ENCODE peak calls at places on chromosomes 4 and X, in nine cellular contexts. R is Calu3; K is keratinocyte; X is H1; P is neural progenitor cell; D is coronary artery; O is CD4-positive, alpha-beta T cell; T is tibial artery; J is B cell. I is an unnamed sample.

GRCh38 chr4:142480244-142480643 is 365.9 kb downstream of the INPP4B start:
- DNase-seq in R (peak; percentile 41), K (no peak), X (no peak), P (no peak), D (no peak), O (no peak), T (no peak), J (no peak), I (no peak)

GRCh38 chr4:98293089-98293887 is 32.1 kb downstream of the RAP1GDS1 start:
- DNase-seq in R (no peak), K (no peak), X (no peak), P (no peak), D (no peak), O (no peak), T (no peak), J (no peak), I (no peak)

GRCh38 chr4:182475539-182475938 is 232.3 kb downstream of the TENM3 start:
- DNase-seq in R (no peak), K (no peak), X (no peak), P (no peak), D (no peak), O (no peak), T (no peak), J (no peak), I (no peak)

GRCh38 chr4:6198278-6198677 is 2.1 kb downstream of the JAKMIP1 start:
- DNase-seq in R (no peak), K (no peak), X (no peak), P (no peak), D (no peak), O (no peak), T (peak; percentile 35), J (no peak), I (peak; percentile 75)

GRCh38 chr4:98143001-98143899 is at the start of gene STPG2:
- DNase-seq in R (peak; percentile 92), K (peak; percentile 49), X (peak; percentile 93), P (peak; percentile 95), D (peak; percentile 93), O (peak; percentile 86), T (peak; percentile 97), J (peak; percentile 77), I (peak; percentile 94)

GRCh38 chr4:116478343-116478742 is 607.0 kb downstream of the TRAM1L1 start:
- DNase-seq in R (no peak), K (no peak), X (no peak), P (no peak), D (no peak), O (no peak), T (no peak), J (no peak), I (no peak)

GRCh38 chrX:150475466-150475865 is 93.0 kb upstream of the MTM1 start:
- DNase-seq in R (no peak), K (no peak), X (no peak), P (no peak), D (no peak), O (no peak), T (no peak), J (no peak), I (no peak)

GRCh38 chrX:42943051-42943450 is 165.1 kb upstream of the PPP1R2C start:
- DNase-seq in R (no peak), K (no peak), X (no peak), P (no peak), D (no peak), O (no peak), T (no peak), J (no peak), I (no peak)

GRCh38 chrX:49991718-49992117 is 69.3 kb downstream of the CLCN5 start:
- DNase-seq in R (no peak), K (no peak), X (no peak), P (no peak), D (no peak), O (no peak), T (no peak), J (no peak), I (no peak)

GRCh38 chr4:111631157-111631999 is 513.9 kb upstream of the FAM241A start:
- DNase-seq in R (no peak), K (no peak), X (no peak), P (peak; percentile 32), D (no peak), O (no peak), T (no peak), J (no peak), I (no peak)

GRCh38 chr4:93983133-93983532 is 154.6 kb downstream of the ATOH1 start:
- DNase-seq in R (no peak), K (no peak), X (no peak), P (no peak), D (no peak), O (no peak), T (no peak), J (no peak), I (no peak)

GRCh38 chr4:53602390-53602789 is 11.1 kb upstream of the LNX1 start:
- DNase-seq in R (no peak), K (no peak), X (no peak), P (no peak), D (no peak), O (no peak), T (no peak), J (no peak), I (no peak)

GRCh38 chr4:14064969-14065368 is 437.4 kb upstream of the BOD1L1 start:
- DNase-seq in R (no peak), K (no peak), X (no peak), P (peak; percentile 21), D (no peak), O (no peak), T (no peak), J (no peak), I (no peak)

GRCh38 chrX:1417921-1418875 is 26.3 kb upstream of the SLC25A6 start:
- DNase-seq in R (no peak), K (no peak), X (no peak), P (no peak), D (no peak), O (no peak), T (peak; percentile 61), J (no peak), I (no peak)

GRCh38 chr4:169009281-169010124 is 552 bp downstream of the CBR4 start:
- DNase-seq in R (peak; percentile 35), K (no peak), X (peak; percentile 72), P (peak; percentile 82), D (peak; percentile 81), O (peak; percentile 47), T (peak; percentile 79), J (no peak), I (no peak)

GRCh38 chr4:8285143-8285975 is 15.8 kb downstream of the HTRA3 start:
- DNase-seq in R (no peak), K (no peak), X (no peak), P (no peak), D (no peak), O (no peak), T (no peak), J (no peak), I (no peak)

GRCh38 chr4:95637047-95637600 is 88.4 kb upstream of the UNC5C start:
- DNase-seq in R (no peak), K (no peak), X (no peak), P (peak; percentile 55), D (no peak), O (no peak), T (no peak), J (no peak), I (no peak)

GRCh38 chr4:16579866-16580265 is 318.6 kb downstream of the LDB2 start:
- DNase-seq in R (no peak), K (no peak), X (no peak), P (no peak), D (no peak), O (no peak), T (no peak), J (no peak), I (no peak)

DNA sequence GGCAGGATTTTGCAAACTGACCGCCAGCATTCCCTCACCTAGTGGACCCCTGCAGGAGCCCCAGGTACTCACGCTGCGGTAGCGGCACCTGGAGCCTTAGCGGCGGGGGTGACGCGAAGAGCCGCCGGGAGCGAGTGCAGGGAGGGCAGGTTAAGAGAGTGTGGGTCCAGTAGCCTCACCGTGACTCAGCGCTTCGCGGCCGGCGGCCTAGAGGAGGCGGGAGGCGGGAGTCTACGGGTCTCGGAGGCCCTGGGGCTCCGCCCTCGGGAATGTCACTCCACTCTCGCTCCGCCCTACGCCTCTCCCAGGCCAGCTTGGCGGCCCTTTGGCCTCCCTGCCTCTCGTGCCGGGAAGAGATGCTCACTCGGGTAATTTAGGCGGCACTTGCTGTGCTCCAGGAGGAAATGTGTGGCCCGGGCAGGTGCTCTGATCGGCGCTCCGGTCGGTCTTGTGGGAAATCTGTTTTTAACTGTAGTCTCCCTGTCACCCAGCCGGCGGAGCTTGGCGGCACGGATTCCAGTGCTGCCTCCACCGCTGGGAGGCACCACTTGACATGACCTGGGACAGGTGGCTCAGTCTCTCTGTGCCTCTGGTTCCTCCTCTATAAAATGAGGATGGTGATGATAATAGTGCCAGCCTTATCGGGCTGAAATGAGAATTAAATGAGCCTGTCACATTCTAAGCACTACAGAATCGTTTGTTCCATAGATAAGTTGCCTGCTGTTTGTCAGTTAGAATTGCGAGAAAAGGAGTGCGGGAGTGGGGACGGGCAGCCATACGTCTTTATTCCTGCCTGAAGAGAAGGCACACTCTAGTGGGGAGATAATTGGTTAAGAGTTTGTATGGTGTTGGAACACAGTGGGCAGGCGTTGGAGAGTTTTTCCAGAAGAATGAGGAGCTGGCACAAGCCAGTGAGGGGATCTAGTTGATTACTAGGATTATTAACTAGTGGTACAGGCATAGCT is at the start of gene PIR:
- DNase-seq in R (peak; percentile 92), K (no peak), X (peak; percentile 81), P (peak; percentile 98), D (peak; percentile 91), O (peak; percentile 1), T (peak; percentile 92), J (no peak), I (peak; percentile 94)
- TF ChIP-seq CTCF in R (no peak), K (peak; percentile 79), X (peak; percentile 48), P (peak; percentile 64), D (no peak), O (no peak), T (no peak), J (no peak), I (peak; percentile 57)

GRCh38 chrX:84909151-84909550 is 94.5 kb upstream of the APOOL start:
- DNase-seq in R (no peak), K (no peak), X (no peak), P (no peak), D (no peak), O (no peak), T (no peak), J (no peak), I (no peak)

GRCh38 chrX:84907324-84907946 is 96.2 kb upstream of the APOOL start:
- DNase-seq in R (no peak), K (no peak), X (no peak), P (peak; percentile 10), D (no peak), O (no peak), T (no peak), J (no peak), I (no peak)
- TF ChIP-seq CTCF in R (no peak), K (no peak), X (no peak), P (peak; percentile 49), D (no peak), O (no peak), T (peak; percentile 47), J (no peak), I (peak; percentile 39)

GRCh38 chrX:17550011-17550410 is 175.0 kb downstream of the NHS start:
- DNase-seq in R (no peak), K (no peak), X (no peak), P (no peak), D (no peak), O (no peak), T (no peak), J (no peak), I (no peak)
- TF ChIP-seq CTCF in R (no peak), K (peak; percentile 29), X (no peak), P (no peak), D (no peak), O (no peak), T (no peak), J (no peak), I (no peak)

GRCh38 chr4:15149842-15150592 is 147.7 kb downstream of the CPEB2 start:
- DNase-seq in R (peak; percentile 50), K (no peak), X (peak; percentile 62), P (peak; percentile 82), D (peak; percentile 78), O (no peak), T (peak; percentile 89), J (no peak), I (peak; percentile 91)
- TF ChIP-seq CTCF in R (no peak), K (no peak), X (no peak), P (no peak), D (no peak), O (no peak), T (no peak), J (no peak), I (peak; percentile 30)